ENCODE peak calls at places on chromosome 13, in five cellular contexts. Q is HCT116, O is H1, J is GM23338, T is Peyer's patch. Z is an unnamed sample.
A peak's percentile ranks its signal among the peaks of the same experiment; 100 is the strongest.

GRCh38 chr13:35460061-35460460 is 16.4 kb downstream of the MAB21L1 start:
- DNase-seq in Q (no peak), O (no peak), J (no peak), T (no peak), Z (no peak)

GRCh38 chr13:28100149-28101121 is at the start of gene FLT3:
- DNase-seq in Q (peak; percentile 51), O (peak; percentile 82), J (peak; percentile 84), T (no peak), Z (no peak)

GRCh38 chr13:25292301-25292700 is 5.0 kb upstream of the MTMR6 start:
- DNase-seq in Q (no peak), O (no peak), J (peak; percentile 57), T (no peak), Z (no peak)

GRCh38 chr13:80345771-80346510 is 5.0 kb upstream of the SPRY2 start:
- DNase-seq in Q (no peak), O (no peak), J (no peak), T (no peak), Z (no peak)

GRCh38 chr13:90091611-90092010 is 1255.9 kb upstream of the MIR17HG start:
- DNase-seq in Q (no peak), O (no peak), J (no peak), T (no peak), Z (no peak)

GRCh38 chr13:39506559-39507390 is 96.2 kb downstream of the LHFPL6 start:
- DNase-seq in Q (no peak), O (no peak), J (peak; percentile 43), T (no peak), Z (no peak)

GRCh38 chr13:34161829-34162544 is 344.0 kb downstream of the RFC3 start:
- DNase-seq in Q (no peak), O (no peak), J (no peak), T (no peak), Z (no peak)

GRCh38 chr13:30186644-30187431 is 120.5 kb downstream of the KATNAL1 start:
- DNase-seq in Q (no peak), O (no peak), J (peak; percentile 71), T (no peak), Z (no peak)

GRCh38 chr13:113926301-113926761 is 47.5 kb downstream of the C13orf46 start:
- DNase-seq in Q (no peak), O (no peak), J (no peak), T (peak; percentile 39), Z (peak; percentile 66)

GRCh38 chr13:112898786-112899617 is 70.0 kb upstream of the MCF2L start:
- DNase-seq in Q (no peak), O (no peak), J (no peak), T (peak; percentile 20), Z (no peak)

GRCh38 chr13:98112456-98112855 is 30.4 kb upstream of the FARP1 start:
- DNase-seq in Q (no peak), O (no peak), J (no peak), T (no peak), Z (no peak)

GRCh38 chr13:98632971-98633370 is 56.1 kb upstream of the STK24 start:
- DNase-seq in Q (no peak), O (no peak), J (no peak), T (no peak), Z (no peak)

GRCh38 chr13:20191902-20192469 is 752 bp downstream of the GJB2 start:
- DNase-seq in Q (no peak), O (peak; percentile 65), J (peak; percentile 78), T (peak; percentile 68), Z (no peak)

GRCh38 chr13:74128171-74128767 is 5.9 kb downstream of the KLF12 start:
- DNase-seq in Q (no peak), O (no peak), J (no peak), T (no peak), Z (no peak)

GRCh38 chr13:67377919-67378318 is 147.8 kb upstream of the PCDH9 start:
- DNase-seq in Q (no peak), O (no peak), J (no peak), T (no peak), Z (no peak)

GRCh38 chr13:23921451-23921888 is 24.2 kb upstream of the C1QTNF9B start:
- DNase-seq in Q (peak; percentile 23), O (no peak), J (peak; percentile 90), T (no peak), Z (no peak)

GRCh38 chr13:99155821-99156220 is 44.8 kb upstream of the UBAC2 start:
- DNase-seq in Q (no peak), O (no peak), J (no peak), T (no peak), Z (no peak)

GRCh38 chr13:107258599-107259187 is 690.8 kb upstream of the ARGLU1 start:
- DNase-seq in Q (no peak), O (no peak), J (no peak), T (no peak), Z (no peak)

GRCh38 chr13:101747039-101747438 is 294.6 kb downstream of the ITGBL1 start:
- DNase-seq in Q (no peak), O (no peak), J (no peak), T (no peak), Z (no peak)

GRCh38 chr13:52862358-52863206 is 14.1 kb upstream of the PCDH8 start:
- DNase-seq in Q (peak; percentile 24), O (peak; percentile 89), J (peak; percentile 77), T (no peak), Z (no peak)

GRCh38 chr13:49560270-49561063 is 24.9 kb downstream of the RCBTB1 start:
- DNase-seq in Q (no peak), O (no peak), J (peak; percentile 52), T (no peak), Z (no peak)

GRCh38 chr13:40094056-40094455 is 438.6 kb downstream of the COG6 start:
- DNase-seq in Q (no peak), O (no peak), J (no peak), T (no peak), Z (no peak)

GRCh38 chr13:93740334-93740733 is 513.7 kb downstream of the GPC6 start:
- DNase-seq in Q (no peak), O (no peak), J (no peak), T (no peak), Z (no peak)

GRCh38 chr13:93746589-93746988 is 520.0 kb downstream of the GPC6 start:
- DNase-seq in Q (no peak), O (no peak), J (no peak), T (no peak), Z (no peak)

GRCh38 chr13:93745884-93746283 is 519.3 kb downstream of the GPC6 start:
- DNase-seq in Q (no peak), O (no peak), J (no peak), T (no peak), Z (no peak)

GRCh38 chr13:93744886-93745285 is 518.3 kb downstream of the GPC6 start:
- DNase-seq in Q (no peak), O (no peak), J (peak; percentile 58), T (no peak), Z (no peak)

GRCh38 chr13:93744033-93744432 is 517.4 kb downstream of the GPC6 start:
- DNase-seq in Q (no peak), O (no peak), J (no peak), T (no peak), Z (no peak)
- TF ChIP-seq CTCF in Q (no peak), O (no peak), J (no peak), T (no peak), Z (no peak)

DNA sequence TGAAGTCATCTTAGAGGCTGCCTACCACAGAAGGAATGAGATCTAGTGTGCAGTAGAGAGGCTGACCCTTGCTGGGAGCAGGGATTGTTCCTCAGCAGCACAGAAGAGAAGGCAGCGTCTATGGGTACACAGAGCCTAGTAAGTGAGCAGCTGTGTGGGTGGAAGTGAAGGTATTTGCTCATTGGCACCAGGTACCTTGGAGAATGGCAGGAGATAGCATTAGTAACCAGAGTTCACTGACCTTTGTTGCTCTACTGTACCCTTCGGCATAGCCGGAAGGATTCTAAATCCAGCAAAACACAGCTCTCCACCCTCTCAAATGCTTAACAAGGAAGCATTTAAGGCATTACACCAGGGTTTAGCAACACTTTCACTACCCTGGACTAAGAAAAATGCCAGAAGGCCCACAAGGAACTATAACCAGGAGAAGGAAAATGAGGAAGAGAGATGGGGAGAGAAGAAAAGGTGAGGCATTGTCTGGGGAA is 12.3 kb downstream of the SOX21 start:
- DNase-seq in Q (no peak), O (no peak), J (no peak), T (no peak), Z (no peak)
- H3K27me3 ChIP-seq in Q (peaks cover 27% of the 10 kb centered on the region), O (peaks cover 56% of the 10 kb centered on the region), J (peaks cover 65% of the 10 kb centered on the region), T (peaks cover 34% of the 10 kb centered on the region), Z (peaks cover 75% of the 10 kb centered on the region)

DNA sequence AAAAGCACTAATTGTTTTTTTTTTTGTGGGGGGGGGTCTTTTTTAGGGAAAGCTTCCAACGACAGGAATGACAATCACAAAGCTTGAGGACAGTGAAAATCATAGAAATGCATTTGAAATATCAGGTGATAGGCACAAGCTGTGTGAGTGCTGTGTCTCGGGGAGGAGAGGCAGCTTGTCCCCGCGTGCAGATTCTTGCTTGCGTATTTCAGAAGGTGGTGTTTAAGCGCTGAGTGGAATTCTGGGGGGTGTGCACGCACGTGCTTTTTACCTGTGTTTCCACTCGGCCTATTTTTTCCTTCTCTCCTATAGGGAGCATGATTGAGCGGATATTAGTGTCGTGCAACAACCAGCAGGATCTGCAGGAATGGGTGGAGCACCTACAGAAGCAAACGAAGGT is 40.2 kb upstream of the TEX29 start:
- DNase-seq in Q (no peak), O (no peak), J (no peak), T (no peak), Z (no peak)
- H3K4me3 ChIP-seq in Q (no peak overlapping the region), O (no peak overlapping the region), J (no peak overlapping the region), T (no peak overlapping the region), Z (no peak overlapping the region)

GRCh38 chr13:46170268-46170667 is 11.7 kb downstream of the LCP1 start:
- DNase-seq in Q (no peak), O (no peak), J (peak; percentile 34), T (no peak), Z (no peak)

GRCh38 chr13:46171223-46171622 is 10.8 kb downstream of the LCP1 start:
- DNase-seq in Q (no peak), O (no peak), J (no peak), T (no peak), Z (no peak)

GRCh38 chr13:46168818-46169217 is 13.2 kb downstream of the LCP1 start:
- DNase-seq in Q (no peak), O (no peak), J (no peak), T (no peak), Z (no peak)

GRCh38 chr13:46171739-46172138 is 10.2 kb downstream of the LCP1 start:
- DNase-seq in Q (no peak), O (no peak), J (no peak), T (no peak), Z (no peak)

GRCh38 chr13:46170687-46171086 is 11.3 kb downstream of the LCP1 start:
- DNase-seq in Q (no peak), O (no peak), J (peak; percentile 44), T (no peak), Z (no peak)
- TF ChIP-seq CTCF in Q (no peak), O (no peak), J (peak; percentile 16), T (no peak), Z (no peak)

Z was measured in tibial artery.